ENCODE peak calls at places on chromosomes 2 and 18, in eight cellular contexts. G, A, V, X, M, B, Y and P are unnamed samples.

GRCh38 chr2:44167908-44168683 is 579 bp upstream of the PPM1B start:
- DNase-seq in G (peak; percentile 98), A (peak; percentile 100), V (peak; percentile 99), X (peak; percentile 100), M (peak; percentile 100), B (peak; percentile 99), Y (peak; percentile 99), P (peak; percentile 100)

GRCh38 chr2:38184964-38185603 is 109.1 kb upstream of the CYP1B1 start:
- DNase-seq in G (no peak), A (peak; percentile 73), V (no peak), X (peak; percentile 80), M (peak; percentile 39), B (no peak), Y (peak; percentile 4), P (no peak)

GRCh38 chr2:143451622-143452021 is 322.4 kb downstream of the ARHGAP15 start:
- DNase-seq in G (no peak), A (peak; percentile 77), V (no peak), X (peak; percentile 83), M (no peak), B (no peak), Y (no peak), P (no peak)

GRCh38 chr2:234166521-234166920 is 116.0 kb downstream of the SPP2 start:
- DNase-seq in G (no peak), A (no peak), V (no peak), X (no peak), M (no peak), B (no peak), Y (no peak), P (no peak)

GRCh38 chr2:220114443-220114842 is 487.0 kb downstream of the SLC4A3 start:
- DNase-seq in G (no peak), A (no peak), V (no peak), X (no peak), M (no peak), B (no peak), Y (no peak), P (no peak)

GRCh38 chr2:222399038-222399783 is 25.1 kb upstream of the SGPP2 start:
- DNase-seq in G (no peak), A (no peak), V (no peak), X (no peak), M (no peak), B (no peak), Y (no peak), P (no peak)

GRCh38 chr2:9366041-9366440 is 57.3 kb downstream of the ITGB1BP1 start:
- DNase-seq in G (no peak), A (no peak), V (no peak), X (no peak), M (no peak), B (no peak), Y (no peak), P (no peak)

GRCh38 chr18:5463390-5463789 is 80.4 kb downstream of the EPB41L3 start:
- DNase-seq in G (peak; percentile 59), A (peak; percentile 49), V (no peak), X (peak; percentile 60), M (peak; percentile 96), B (peak; percentile 79), Y (no peak), P (peak; percentile 32)

GRCh38 chr18:63648241-63648640 is 4.2 kb upstream of the SERPINB4 start:
- DNase-seq in G (no peak), A (peak; percentile 15), V (no peak), X (peak; percentile 34), M (peak; percentile 13), B (no peak), Y (no peak), P (no peak)

GRCh38 chr2:238127165-238128060 is 11.1 kb upstream of the KLHL30 start:
- DNase-seq in G (no peak), A (no peak), V (no peak), X (peak; percentile 22), M (peak; percentile 74), B (no peak), Y (no peak), P (peak; percentile 54)
- TF ChIP-seq CTCF in G (no peak), A (no peak), V (no peak), X (no peak), M (peak; percentile 15), B (no peak), Y (no peak), P (no peak)

GRCh38 chr2:127673304-127674069 is 1.8 kb downstream of the LIMS2 start:
- DNase-seq in G (no peak), A (no peak), V (peak; percentile 20), X (no peak), M (no peak), B (no peak), Y (no peak), P (no peak)

GRCh38 chr2:127670957-127671290 is 4.4 kb downstream of the LIMS2 start:
- DNase-seq in G (no peak), A (no peak), V (peak; percentile 2), X (no peak), M (no peak), B (no peak), Y (no peak), P (no peak)

GRCh38 chr2:127674241-127675209 is 805 bp downstream of the LIMS2 start:
- DNase-seq in G (no peak), A (no peak), V (peak; percentile 25), X (no peak), M (no peak), B (no peak), Y (no peak), P (no peak)

GRCh38 chr2:127671557-127672302 is 3.6 kb downstream of the LIMS2 start:
- DNase-seq in G (no peak), A (no peak), V (peak; percentile 17), X (no peak), M (no peak), B (no peak), Y (no peak), P (no peak)

DNA sequence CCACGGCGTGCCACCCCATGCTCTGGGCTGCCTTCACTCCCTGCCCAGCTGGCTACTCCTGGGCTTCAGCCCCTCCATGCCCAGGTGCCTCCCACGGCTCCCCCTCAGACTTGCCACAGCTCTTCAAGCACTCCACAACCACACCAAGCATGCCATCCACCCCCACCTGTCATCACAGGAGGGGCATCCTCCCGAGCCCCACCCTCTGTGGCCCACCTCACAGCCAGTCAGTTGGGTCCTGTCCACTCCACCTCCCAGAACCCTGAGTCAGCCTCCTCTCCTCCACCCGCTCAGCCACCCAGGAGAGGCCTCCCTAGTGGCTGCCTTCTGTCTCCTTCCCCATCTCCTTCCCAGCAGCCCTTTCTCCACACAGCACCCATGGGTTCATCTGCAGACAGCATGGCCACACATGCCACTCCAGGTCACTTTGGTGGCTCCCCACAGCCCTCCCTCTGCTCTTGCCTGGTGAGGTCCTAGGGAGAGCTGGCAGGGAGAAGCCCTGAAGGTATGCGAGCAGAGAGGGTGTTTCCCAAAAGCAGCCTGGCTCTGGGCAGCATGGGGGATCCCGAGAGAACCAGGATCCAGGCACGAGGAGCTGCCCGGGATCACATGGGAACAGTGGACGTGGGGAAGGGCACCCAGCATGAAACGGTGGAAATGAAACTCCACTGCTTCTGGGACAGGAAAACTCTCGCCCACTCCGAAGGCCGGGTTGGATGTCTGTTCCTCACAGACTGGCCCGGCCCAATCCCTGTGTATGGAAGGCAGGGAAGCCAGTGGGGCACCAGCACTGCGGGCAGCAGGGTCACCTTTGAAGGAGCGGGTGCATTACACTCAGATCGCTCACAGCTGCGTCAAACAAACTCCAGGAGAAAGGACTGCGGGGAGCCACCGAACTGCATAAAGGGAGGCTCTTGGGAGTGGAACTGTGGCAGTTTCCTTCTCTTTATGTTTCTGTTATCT is 2.7 kb downstream of the LIMS2 start:
- DNase-seq in G (no peak), A (no peak), V (peak; percentile 23), X (no peak), M (no peak), B (no peak), Y (no peak), P (no peak)
- H3K4me3 ChIP-seq in G (peak overlapping the region; percentile 70), A (no peak overlapping the region), V (peak overlapping the region; percentile 78), X (no peak overlapping the region), M (no peak overlapping the region), B (no peak overlapping the region), Y (no peak overlapping the region), P (no peak overlapping the region)

DNA sequence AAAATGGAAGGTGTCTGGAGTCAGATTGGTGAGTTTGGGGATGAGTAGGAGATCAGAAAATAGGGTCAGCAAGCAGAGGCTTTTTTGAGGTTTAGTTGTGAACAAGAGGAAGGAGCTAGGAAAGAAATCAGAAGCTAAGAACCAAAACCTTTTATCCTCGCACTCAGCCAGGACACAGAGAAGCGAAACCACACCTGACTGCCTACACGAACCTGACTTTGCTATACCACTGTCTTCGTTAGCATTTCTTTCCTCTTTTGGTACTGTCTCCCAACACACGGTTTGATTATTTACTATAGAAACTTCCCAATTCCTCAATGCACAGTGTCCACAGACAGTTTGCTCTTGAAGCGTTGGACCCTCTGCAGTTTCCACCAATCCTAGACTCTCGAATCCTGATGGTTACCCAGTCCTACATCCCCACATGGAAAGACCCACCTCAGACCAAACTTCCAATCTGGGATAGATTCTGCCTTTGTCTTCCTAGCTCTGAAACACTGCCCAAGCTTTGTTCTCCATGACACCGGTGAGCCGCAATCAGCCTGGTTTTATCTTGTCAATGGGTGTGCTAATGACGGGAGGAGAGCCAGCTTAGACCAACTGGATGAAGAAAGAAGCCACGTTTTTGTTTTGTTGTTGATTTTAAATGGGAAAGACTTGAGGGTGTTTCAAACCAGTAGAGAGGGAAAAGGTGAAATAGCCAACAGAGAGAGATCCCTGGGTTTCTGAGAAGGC is 137.4 kb downstream of the CABLES1 start:
- DNase-seq in G (no peak), A (no peak), V (no peak), X (no peak), M (no peak), B (no peak), Y (peak; percentile 35), P (no peak)
- H3K27ac ChIP-seq in G (no peak overlapping the region), A (no peak overlapping the region), V (no peak overlapping the region), X (no peak overlapping the region), M (no peak overlapping the region), B (no peak overlapping the region), Y (no peak overlapping the region), P (no peak overlapping the region)

GRCh38 chr2:136024616-136025015 is 39.2 kb upstream of the DARS1 start:
- DNase-seq in G (no peak), A (peak; percentile 82), V (no peak), X (peak; percentile 84), M (peak; percentile 6), B (no peak), Y (no peak), P (no peak)

GRCh38 chr2:136022747-136023146 is 37.3 kb upstream of the DARS1 start:
- DNase-seq in G (no peak), A (no peak), V (no peak), X (no peak), M (peak; percentile 46), B (no peak), Y (no peak), P (no peak)

GRCh38 chr2:136025057-136025973 is 39.9 kb upstream of the DARS1 start:
- DNase-seq in G (peak; percentile 69), A (peak; percentile 78), V (peak; percentile 77), X (peak; percentile 86), M (peak; percentile 80), B (peak; percentile 78), Y (peak; percentile 56), P (peak; percentile 55)

GRCh38 chr2:136023416-136023815 is 38.0 kb upstream of the DARS1 start:
- DNase-seq in G (no peak), A (no peak), V (no peak), X (no peak), M (no peak), B (no peak), Y (no peak), P (no peak)

GRCh38 chr2:136024185-136024584 is 38.8 kb upstream of the DARS1 start:
- DNase-seq in G (no peak), A (no peak), V (no peak), X (no peak), M (no peak), B (no peak), Y (no peak), P (no peak)
- TF ChIP-seq CTCF in G (no peak), A (no peak), V (no peak), X (no peak), M (no peak), B (no peak), Y (peak; percentile 44), P (no peak)